ENCODE peak calls at places on chromosomes 1 and 21, in five cellular contexts. M is transverse colon, A is NB4, T is fibroblast of lung, R is fibroblast of mammary gland. H is an unnamed sample.
A peak's percentile ranks its signal among the peaks of the same experiment; 100 is the strongest.

GRCh38 chr1:162443906-162444305 is 32.0 kb upstream of the SH2D1B start:
- DNase-seq in M (no peak), A (no peak), T (no peak), R (peak; percentile 2), H (no peak)

GRCh38 chr1:20366766-20367602 is 76.3 kb downstream of the VWA5B1 start:
- DNase-seq in M (peak; percentile 52), A (no peak), T (peak; percentile 58), R (peak; percentile 60), H (peak; percentile 45)

GRCh38 chr1:16248603-16249534 is 11.9 kb upstream of the CPLANE2 start:
- DNase-seq in M (peak; percentile 83), A (no peak), T (peak; percentile 91), R (peak; percentile 77), H (peak; percentile 83)

GRCh38 chr1:206448471-206448870 is 21.8 kb upstream of the IKBKE start:
- DNase-seq in M (no peak), A (no peak), T (no peak), R (no peak), H (no peak)

GRCh38 chr21:35587841-35588390 is 472.4 kb downstream of the SETD4 start:
- DNase-seq in M (no peak), A (no peak), T (no peak), R (no peak), H (no peak)

GRCh38 chr1:116940809-116941640 is 31.3 kb downstream of the PTGFRN start:
- DNase-seq in M (no peak), A (no peak), T (no peak), R (no peak), H (no peak)

GRCh38 chr1:164774819-164775654 is 216.1 kb downstream of the PBX1 start:
- DNase-seq in M (peak; percentile 41), A (no peak), T (no peak), R (no peak), H (no peak)

GRCh38 chr1:84090447-84091244 is 53.4 kb upstream of the PRKACB start:
- DNase-seq in M (no peak), A (no peak), T (no peak), R (no peak), H (no peak)

GRCh38 chr21:45523411-45524101 is 18.7 kb downstream of the SLC19A1 start:
- DNase-seq in M (peak; percentile 6), A (no peak), T (no peak), R (no peak), H (no peak)

GRCh38 chr1:92968138-92969032 is 7.1 kb upstream of the DIPK1A start:
- DNase-seq in M (no peak), A (peak; percentile 32), T (peak; percentile 9), R (no peak), H (peak; percentile 46)

GRCh38 chr1:222644649-222645005 is 26.7 kb downstream of the MIA3 start:
- DNase-seq in M (no peak), A (no peak), T (no peak), R (peak; percentile 18), H (no peak)

GRCh38 chr1:65724151-65724550 is 68.5 kb upstream of the PDE4B start:
- DNase-seq in M (no peak), A (no peak), T (no peak), R (no peak), H (no peak)

GRCh38 chr1:2561898-2562895 is 6.0 kb downstream of the TNFRSF14 start:
- DNase-seq in M (no peak), A (no peak), T (no peak), R (no peak), H (no peak)

GRCh38 chr1:195462152-195462551 is 1146.1 kb downstream of the KCNT2 start:
- DNase-seq in M (no peak), A (no peak), T (no peak), R (no peak), H (no peak)

GRCh38 chr1:28073867-28074266 is 14.5 kb downstream of the EYA3 start:
- DNase-seq in M (no peak), A (no peak), T (no peak), R (no peak), H (no peak)

GRCh38 chr1:55504306-55504706 is 289.1 kb upstream of the USP24 start:
- DNase-seq in M (peak; percentile 74), A (no peak), T (peak; percentile 9), R (no peak), H (no peak)

GRCh38 chr1:200793677-200794076 is 55.0 kb downstream of the CAMSAP2 start:
- DNase-seq in M (no peak), A (no peak), T (no peak), R (no peak), H (no peak)

GRCh38 chr21:29624776-29625175 is 315.0 kb downstream of the GRIK1 start:
- DNase-seq in M (no peak), A (no peak), T (no peak), R (no peak), H (no peak)

GRCh38 chr1:43358121-43358745 is 548 bp upstream of the CDC20 start:
- DNase-seq in M (peak; percentile 64), A (peak; percentile 83), T (peak; percentile 47), R (peak; percentile 59), H (peak; percentile 75)

GRCh38 chr1:88873737-88874374 is 17.5 kb downstream of the GTF2B start:
- DNase-seq in M (no peak), A (peak; percentile 79), T (peak; percentile 27), R (no peak), H (no peak)

GRCh38 chr1:111990878-111991760 is 1.7 kb upstream of the KCND3 start:
- DNase-seq in M (peak; percentile 72), A (peak; percentile 22), T (peak; percentile 8), R (peak; percentile 20), H (peak; percentile 48)

GRCh38 chr1:240242601-240243144 is 151.0 kb downstream of the FMN2 start:
- DNase-seq in M (no peak), A (no peak), T (peak; percentile 50), R (peak; percentile 85), H (peak; percentile 87)

GRCh38 chr1:183125279-183125999 is 60.6 kb upstream of the LAMC2 start:
- DNase-seq in M (no peak), A (no peak), T (no peak), R (no peak), H (no peak)

GRCh38 chr1:22872971-22873664 is 99.5 kb downstream of the LACTBL1 start:
- DNase-seq in M (no peak), A (peak; percentile 36), T (no peak), R (peak; percentile 25), H (no peak)

GRCh38 chr1:46552357-46553237 is 1.1 kb upstream of the KNCN start:
- DNase-seq in M (no peak), A (no peak), T (no peak), R (no peak), H (no peak)

GRCh38 chr1:207605444-207606361 is 39.2 kb upstream of the CR1L start:
- DNase-seq in M (no peak), A (no peak), T (peak; percentile 39), R (peak; percentile 16), H (peak; percentile 11)

GRCh38 chr1:225049594-225049993 is 120.1 kb downstream of the DNAH14 start:
- DNase-seq in M (no peak), A (no peak), T (no peak), R (no peak), H (no peak)

GRCh38 chr1:55053265-55053954 is 14.1 kb downstream of the PCSK9 start:
- DNase-seq in M (no peak), A (peak; percentile 38), T (no peak), R (no peak), H (no peak)

GRCh38 chr1:223411309-223411708 is 18.1 kb downstream of the CCDC185 start:
- DNase-seq in M (no peak), A (no peak), T (peak; percentile 88), R (peak; percentile 61), H (peak; percentile 31)

GRCh38 chr21:36419996-36420395 is 34.8 kb downstream of the CHAF1B start:
- DNase-seq in M (peak; percentile 78), A (peak; percentile 83), T (peak; percentile 92), R (peak; percentile 92), H (peak; percentile 77)

GRCh38 chr1:223514644-223515043 is 121.4 kb downstream of the CCDC185 start:
- DNase-seq in M (no peak), A (no peak), T (no peak), R (no peak), H (no peak)

GRCh38 chr1:115184951-115185331 is 95.6 kb upstream of the TSPAN2 start:
- DNase-seq in M (no peak), A (no peak), T (peak; percentile 44), R (peak; percentile 87), H (peak; percentile 74)
- H3K4me3 ChIP-seq in M (no peak overlapping the region), A (no peak overlapping the region), T (no peak overlapping the region), R (no peak overlapping the region), H (no peak overlapping the region)

GRCh38 chr1:98388431-98388830 is 273.1 kb upstream of the SNX7 start:
- DNase-seq in M (no peak), A (peak; percentile 51), T (peak; percentile 84), R (peak; percentile 80), H (peak; percentile 90)

GRCh38 chr1:98385691-98386090 is 275.8 kb upstream of the SNX7 start:
- DNase-seq in M (no peak), A (no peak), T (peak; percentile 39), R (peak; percentile 33), H (no peak)

GRCh38 chr1:98389809-98390208 is 271.7 kb upstream of the SNX7 start:
- DNase-seq in M (no peak), A (no peak), T (peak; percentile 80), R (peak; percentile 81), H (peak; percentile 85)

GRCh38 chr1:98386675-98387440 is 274.7 kb upstream of the SNX7 start:
- DNase-seq in M (peak; percentile 57), A (no peak), T (no peak), R (no peak), H (no peak)

GRCh38 chr1:98387701-98388100 is 273.8 kb upstream of the SNX7 start:
- DNase-seq in M (no peak), A (no peak), T (no peak), R (no peak), H (peak; percentile 40)
- TF ChIP-seq CTCF in M (no peak), A (no peak), T (no peak), R (no peak), H (no peak)

GRCh38 chr1:203272633-203273205 is 32.6 kb upstream of the BTG2 start:
- DNase-seq in M (no peak), A (no peak), T (no peak), R (no peak), H (no peak)
- H3K4me3 ChIP-seq in M (peak overlapping the region; percentile 30), A (no peak overlapping the region), T (no peak overlapping the region), R (no peak overlapping the region), H (no peak overlapping the region)

GRCh38 chr1:6113116-6113515 is 67.0 kb downstream of the CHD5 start:
- DNase-seq in M (no peak), A (no peak), T (no peak), R (no peak), H (no peak)

GRCh38 chr1:6112690-6113005 is 67.0 kb downstream of the KCNAB2 start:
- DNase-seq in M (no peak), A (no peak), T (no peak), R (no peak), H (no peak)

GRCh38 chr1:6111991-6112689 is 66.5 kb downstream of the KCNAB2 start:
- DNase-seq in M (no peak), A (no peak), T (no peak), R (no peak), H (no peak)

GRCh38 chr1:6110326-6110725 is 64.6 kb downstream of the KCNAB2 start:
- DNase-seq in M (no peak), A (no peak), T (no peak), R (no peak), H (no peak)

GRCh38 chr1:6111571-6111970 is 65.9 kb downstream of the KCNAB2 start:
- DNase-seq in M (no peak), A (no peak), T (no peak), R (no peak), H (no peak)
- TF ChIP-seq CTCF in M (no peak), A (no peak), T (no peak), R (no peak), H (no peak)

GRCh38 chr21:46667735-46668380 is 32.4 kb downstream of the PRMT2 start:
- DNase-seq in M (no peak), A (peak; percentile 95), T (peak; percentile 39), R (peak; percentile 27), H (peak; percentile 57)
- H3K4me3 ChIP-seq in M (peak overlapping the region; percentile 51), A (peak overlapping the region; percentile 77), T (peak overlapping the region; percentile 58), R (peak overlapping the region; percentile 54), H (peak overlapping the region; percentile 49)